ENCODE peak calls at places on chromosome 13, in five cellular contexts. U, X, G, B and M are unnamed samples.

GRCh38 chr13:112800057-112800456 is 110.2 kb downstream of the ATP11A start:
- DNase-seq in U (no peak), X (no peak), G (no peak), B (no peak), M (no peak)

GRCh38 chr13:40272776-40273139 is 393.7 kb downstream of the FOXO1 start:
- DNase-seq in U (no peak), X (no peak), G (no peak), B (no peak), M (no peak)

GRCh38 chr13:102402292-102402691 is 444 bp upstream of the FGF14 start:
- DNase-seq in U (peak), X (peak), G (peak), B (peak), M (no peak)

GRCh38 chr13:20182231-20182846 is 10.4 kb downstream of the GJB2 start:
- DNase-seq in U (peak), X (peak), G (no peak), B (peak), M (peak)

GRCh38 chr13:75217949-75218348 is 264.0 kb downstream of the TBC1D4 start:
- DNase-seq in U (no peak), X (peak), G (no peak), B (peak), M (no peak)

GRCh38 chr13:39037410-39037879 is 444 bp downstream of the PROSER1 start:
- DNase-seq in U (no peak), X (no peak), G (no peak), B (peak), M (peak)

GRCh38 chr13:39578821-39579291 is 24.1 kb downstream of the LHFPL6 start:
- DNase-seq in U (no peak), X (no peak), G (no peak), B (no peak), M (no peak)

GRCh38 chr13:41547253-41548000 is 90.1 kb downstream of the RGCC start:
- DNase-seq in U (no peak), X (no peak), G (no peak), B (no peak), M (no peak)

GRCh38 chr13:96837809-96838208 is 156.5 kb downstream of the OXGR1 start:
- DNase-seq in U (no peak), X (no peak), G (no peak), B (no peak), M (no peak)

GRCh38 chr13:53073711-53074110 is 45.1 kb downstream of the OLFM4 start:
- DNase-seq in U (no peak), X (no peak), G (no peak), B (no peak), M (no peak)

GRCh38 chr13:20127563-20128458 is 33.0 kb downstream of the GJA3 start:
- DNase-seq in U (peak), X (peak), G (no peak), B (peak), M (peak)

GRCh38 chr13:98743377-98743776 is 9.1 kb downstream of the SLC15A1 start:
- DNase-seq in U (no peak), X (no peak), G (no peak), B (no peak), M (no peak)

GRCh38 chr13:72194531-72194930 is 327.5 kb upstream of the DACH1 start:
- DNase-seq in U (no peak), X (no peak), G (no peak), B (no peak), M (no peak)

GRCh38 chr13:72651196-72651595 is 76.2 kb downstream of the MZT1 start:
- DNase-seq in U (no peak), X (peak), G (no peak), B (no peak), M (no peak)

GRCh38 chr13:71603255-71603654 is 263.7 kb downstream of the DACH1 start:
- DNase-seq in U (no peak), X (no peak), G (no peak), B (no peak), M (no peak)

GRCh38 chr13:109243311-109243951 is 543.0 kb downstream of the IRS2 start:
- DNase-seq in U (no peak), X (no peak), G (no peak), B (peak), M (peak)

GRCh38 chr13:74062933-74063332 is 71.3 kb downstream of the KLF12 start:
- DNase-seq in U (no peak), X (no peak), G (no peak), B (peak), M (no peak)

GRCh38 chr13:74063533-74064100 is 70.6 kb downstream of the KLF12 start:
- DNase-seq in U (no peak), X (no peak), G (no peak), B (no peak), M (no peak)

GRCh38 chr13:74066937-74067336 is 67.3 kb downstream of the KLF12 start:
- DNase-seq in U (no peak), X (no peak), G (no peak), B (no peak), M (no peak)

GRCh38 chr13:74064805-74065204 is 69.4 kb downstream of the KLF12 start:
- DNase-seq in U (no peak), X (no peak), G (no peak), B (peak), M (no peak)

DNA sequence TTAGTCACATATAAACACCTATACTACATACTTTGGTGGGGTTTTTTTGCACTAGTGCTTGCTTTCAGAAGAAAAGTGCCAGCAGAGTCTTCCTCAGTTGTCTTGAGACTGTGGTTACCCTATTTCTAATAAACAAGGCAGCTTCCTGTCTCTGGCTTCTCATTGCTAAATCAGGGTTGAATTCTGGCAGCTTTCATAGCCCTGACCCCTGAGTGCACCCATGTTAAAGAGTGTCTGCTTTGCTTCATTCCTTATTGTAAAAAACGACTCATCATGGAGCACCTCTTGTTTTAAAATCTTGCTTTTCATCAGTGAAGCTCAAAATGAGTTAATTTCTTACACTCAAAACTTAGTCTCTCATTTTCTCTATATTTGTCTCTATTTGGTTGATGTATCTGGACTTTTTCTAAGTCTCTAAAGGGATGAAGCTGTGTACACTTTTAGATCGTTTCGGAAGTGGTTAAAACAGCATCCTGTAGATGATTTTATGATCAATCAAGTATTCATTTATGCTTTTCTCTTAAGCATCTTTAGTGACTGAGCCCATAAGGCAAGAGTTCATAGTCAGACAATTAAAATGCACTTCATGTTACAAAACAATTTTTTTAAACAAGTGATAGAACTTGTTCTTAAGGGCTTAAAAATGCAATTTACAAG is 72.1 kb downstream of the KLF12 start:
- DNase-seq in U (no peak), X (no peak), G (no peak), B (peak), M (no peak)
- H3K14ac ChIP-seq in U (no peak), X (no peak), G (no peak), B (no peak), M (no peak)

DNA sequence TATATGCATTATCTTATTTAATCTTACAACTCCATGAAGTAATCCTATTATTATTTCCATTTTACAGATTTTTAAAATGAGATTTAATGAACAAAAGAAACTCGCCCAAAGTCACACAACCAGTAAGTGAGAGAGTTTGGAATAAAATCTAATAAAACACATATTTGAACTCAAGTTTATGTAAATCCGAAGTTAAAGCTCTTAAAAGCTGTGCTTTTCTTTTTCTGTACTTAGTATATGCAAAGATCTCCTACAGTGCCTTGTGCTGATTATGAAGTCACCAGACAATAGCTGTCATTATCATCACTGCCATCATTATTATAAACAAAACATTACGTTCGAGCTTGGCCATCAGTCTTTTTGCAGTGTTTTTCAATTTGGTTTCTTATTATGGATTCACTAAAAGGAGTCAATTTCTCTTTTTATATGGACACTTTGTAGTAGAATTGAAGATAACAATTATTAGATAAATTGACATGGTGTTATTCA is 29.7 kb upstream of the ENOX1 start:
- DNase-seq in U (no peak), X (no peak), G (no peak), B (peak), M (no peak)
- H2BK120ac ChIP-seq in U (no peak), X (no peak), G (no peak), B (no peak), M (no peak)

GRCh38 chr13:80145291-80145690 is 195.6 kb downstream of the SPRY2 start:
- DNase-seq in U (no peak), X (no peak), G (no peak), B (no peak), M (no peak)

GRCh38 chr13:80141114-80141849 is 199.6 kb downstream of the SPRY2 start:
- DNase-seq in U (no peak), X (no peak), G (no peak), B (peak), M (no peak)

GRCh38 chr13:80149757-80150156 is 191.2 kb downstream of the SPRY2 start:
- DNase-seq in U (no peak), X (no peak), G (no peak), B (no peak), M (no peak)

GRCh38 chr13:80139196-80139595 is 201.7 kb downstream of the SPRY2 start:
- DNase-seq in U (no peak), X (no peak), G (no peak), B (no peak), M (no peak)

GRCh38 chr13:80144493-80144892 is 196.4 kb downstream of the SPRY2 start:
- DNase-seq in U (no peak), X (no peak), G (no peak), B (no peak), M (no peak)
- H2BK12ac ChIP-seq in U (no peak), X (no peak), G (no peak), B (no peak), M (no peak)

GRCh38 chr13:23443878-23444277 is 10.4 kb upstream of the SACS start:
- DNase-seq in U (no peak), X (no peak), G (no peak), B (no peak), M (no peak)
- H3K14ac ChIP-seq in U (no peak), X (no peak), G (no peak), B (no peak), M (no peak)